ENCODE peak calls at places on chromosomes 2 and 18, in ten cellular contexts. L is body of pancreas, O is A549, D is kidney, R is nephron progenitor cell, X is progenitor cell of endocrine pancreas, G is endothelial cell, U is foreskin fibroblast, F is GM13976, N is astrocyte. S is an unnamed sample.

GRCh38 chr18:74387362-74387761 is 69.7 kb downstream of the DIPK1C start:
- DNase-seq in L (no peak), O (no peak), D (no peak), R (no peak), X (no peak), G (no peak), U (no peak), F (no peak), N (no peak), S (no peak)

GRCh38 chr2:113305146-113305545 is 26.4 kb upstream of the PAX8 start:
- DNase-seq in L (no peak), O (no peak), D (no peak), R (no peak), X (no peak), G (no peak), U (no peak), F (no peak), N (no peak), S (no peak)

GRCh38 chr2:224217962-224218347 is 178.9 kb upstream of the SERPINE2 start:
- DNase-seq in L (no peak), O (no peak), D (no peak), R (no peak), X (no peak), G (no peak), U (peak; percentile 75), F (no peak), N (peak; percentile 93), S (no peak)

GRCh38 chr2:62266433-62267038 is 70.6 kb downstream of the B3GNT2 start:
- DNase-seq in L (no peak), O (no peak), D (no peak), R (no peak), X (no peak), G (no peak), U (peak; percentile 82), F (no peak), N (peak; percentile 88), S (no peak)

GRCh38 chr2:136243638-136244557 is 125.9 kb upstream of the CXCR4 start:
- DNase-seq in L (no peak), O (no peak), D (no peak), R (no peak), X (no peak), G (no peak), U (no peak), F (no peak), N (no peak), S (no peak)

GRCh38 chr2:175137793-175138192 is 30.2 kb downstream of the ATF2 start:
- DNase-seq in L (no peak), O (no peak), D (no peak), R (no peak), X (no peak), G (no peak), U (no peak), F (no peak), N (no peak), S (no peak)

GRCh38 chr18:55419939-55420664 is 167.9 kb downstream of the TCF4 start:
- DNase-seq in L (no peak), O (no peak), D (no peak), R (no peak), X (no peak), G (no peak), U (peak; percentile 39), F (no peak), N (peak; percentile 52), S (no peak)

GRCh38 chr2:135904590-135904989 is 28.3 kb upstream of the MCM6 start:
- DNase-seq in L (no peak), O (no peak), D (no peak), R (no peak), X (no peak), G (no peak), U (peak; percentile 49), F (no peak), N (peak; percentile 60), S (no peak)

GRCh38 chr2:159146930-159147666 is 139.4 kb downstream of the WDSUB1 start:
- DNase-seq in L (peak; percentile 76), O (no peak), D (peak; percentile 79), R (no peak), X (no peak), G (peak; percentile 26), U (no peak), F (no peak), N (no peak), S (no peak)

GRCh38 chr2:3300224-3300623 is 77.4 kb downstream of the EIPR1 start:
- DNase-seq in L (no peak), O (no peak), D (peak; percentile 35), R (no peak), X (no peak), G (no peak), U (no peak), F (no peak), N (no peak), S (no peak)

GRCh38 chr2:9617296-9617695 is 13.5 kb downstream of the YWHAQ start:
- DNase-seq in L (no peak), O (no peak), D (no peak), R (no peak), X (no peak), G (no peak), U (no peak), F (no peak), N (no peak), S (no peak)

GRCh38 chr2:216015722-216016464 is 2.5 kb upstream of the MREG start:
- DNase-seq in L (no peak), O (no peak), D (no peak), R (no peak), X (no peak), G (no peak), U (no peak), F (peak; percentile 65), N (no peak), S (no peak)

GRCh38 chr2:159168707-159169106 is 117.8 kb downstream of the WDSUB1 start:
- DNase-seq in L (no peak), O (peak; percentile 12), D (no peak), R (no peak), X (no peak), G (no peak), U (peak; percentile 20), F (no peak), N (peak; percentile 22), S (no peak)

GRCh38 chr2:224518806-224519580 is 66.2 kb downstream of the CUL3 start:
- DNase-seq in L (no peak), O (no peak), D (no peak), R (no peak), X (no peak), G (no peak), U (peak; percentile 77), F (no peak), N (peak; percentile 83), S (no peak)

GRCh38 chr2:235291464-235291863 is 202.4 kb upstream of the AGAP1 start:
- DNase-seq in L (no peak), O (peak; percentile 26), D (no peak), R (no peak), X (no peak), G (no peak), U (no peak), F (no peak), N (no peak), S (no peak)

GRCh38 chr2:10221976-10222870 is 80.5 kb upstream of the HPCAL1 start:
- DNase-seq in L (no peak), O (no peak), D (peak; percentile 18), R (no peak), X (no peak), G (no peak), U (no peak), F (no peak), N (no peak), S (no peak)

GRCh38 chr2:11710632-11711381 is 35.6 kb upstream of the LPIN1 start:
- DNase-seq in L (peak; percentile 52), O (no peak), D (no peak), R (no peak), X (no peak), G (no peak), U (peak; percentile 23), F (no peak), N (peak; percentile 44), S (no peak)

GRCh38 chr2:10631405-10631804 is 58.4 kb downstream of the NOL10 start:
- DNase-seq in L (no peak), O (no peak), D (no peak), R (no peak), X (no peak), G (no peak), U (no peak), F (no peak), N (no peak), S (no peak)

GRCh38 chr18:70454705-70455322 is 166.0 kb downstream of the SOCS6 start:
- DNase-seq in L (peak; percentile 26), O (peak; percentile 76), D (no peak), R (peak; percentile 30), X (peak; percentile 32), G (peak; percentile 57), U (peak; percentile 87), F (peak; percentile 56), N (peak; percentile 39), S (no peak)
- TF ChIP-seq CTCF in L (peak; percentile 66), O (peak; percentile 85), D (peak; percentile 55), R (peak; percentile 92), X (peak; percentile 89), G (peak; percentile 93), U (peak; percentile 71), F (peak; percentile 63), N (peak; percentile 87), S (peak; percentile 82)

GRCh38 chr2:44715671-44716077 is 225.8 kb upstream of the SIX3 start:
- DNase-seq in L (no peak), O (peak; percentile 60), D (no peak), R (no peak), X (no peak), G (peak; percentile 17), U (peak; percentile 75), F (no peak), N (peak; percentile 48), S (no peak)
- TF ChIP-seq CTCF in L (peak; percentile 9), O (peak; percentile 60), D (no peak), R (peak; percentile 20), X (peak; percentile 41), G (no peak), U (peak; percentile 67), F (peak; percentile 3), N (peak; percentile 61), S (peak; percentile 59)

GRCh38 chr2:221415789-221416188 is 156.3 kb downstream of the EPHA4 start:
- DNase-seq in L (no peak), O (no peak), D (no peak), R (no peak), X (no peak), G (no peak), U (no peak), F (no peak), N (no peak), S (no peak)
- TF ChIP-seq CTCF in L (no peak), O (no peak), D (no peak), R (no peak), X (no peak), G (no peak), U (no peak), F (no peak), N (no peak), S (no peak)

DNA sequence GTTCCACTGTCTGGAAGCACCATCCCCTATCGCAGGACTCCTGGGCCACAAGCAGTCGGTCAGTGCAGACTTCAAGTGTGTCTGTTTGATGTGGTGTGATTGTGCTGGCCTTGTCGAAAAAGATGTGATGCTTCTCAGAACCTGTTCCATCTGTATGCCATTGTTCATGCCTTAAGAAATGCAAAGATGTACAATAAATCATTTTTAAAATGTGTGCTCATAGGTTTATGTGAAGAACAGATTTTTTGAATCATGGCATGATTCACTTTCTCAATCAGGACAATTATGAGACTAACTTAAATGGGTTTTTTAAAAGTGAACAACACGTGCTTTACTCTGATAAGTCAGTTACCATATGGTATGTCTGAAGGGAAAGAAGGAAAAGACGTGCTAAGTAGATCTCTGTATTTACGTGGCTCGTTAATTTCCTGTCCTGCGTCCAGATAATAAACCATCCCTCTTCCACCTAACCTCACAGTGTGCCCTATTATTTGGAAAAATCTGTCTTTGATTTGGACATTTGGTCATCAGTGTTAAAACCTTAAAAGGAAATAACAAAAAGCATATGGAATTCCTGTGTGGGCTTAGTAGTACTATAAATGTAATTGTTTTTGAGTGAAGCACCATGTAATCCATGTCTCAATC is 54.9 kb downstream of the PRKRA start:
- DNase-seq in L (no peak), O (no peak), D (no peak), R (no peak), X (no peak), G (no peak), U (peak; percentile 53), F (no peak), N (no peak), S (no peak)
- TF ChIP-seq CTCF in L (no peak), O (no peak), D (no peak), R (no peak), X (no peak), G (no peak), U (no peak), F (no peak), N (no peak), S (no peak)

S was measured in D721Med.